ENCODE peak calls at places on chromosomes 1 and 21, in seven cellular contexts. J is CD4-positive, CD25-positive, alpha-beta regulatory T cell; O is OCI-LY7; D is right lobe of liver; E is HCT116; F is adrenal gland; W is cardiac muscle cell. H is an unnamed sample. For H3K4me1, the result is how much of the 10 kb centered on the place peaks cover.

GRCh38 chr1:163796394-163796821 is 474.7 kb downstream of the NUF2 start:
- DNase-seq in D (no peak), F (no peak), W (no peak), E (no peak), J (no peak), O (no peak), H (no peak)

GRCh38 chr1:2304921-2305681 is 77.0 kb downstream of the SKI start:
- DNase-seq in O (no peak), E (no peak), D (no peak), W (no peak), F (no peak), J (no peak), H (no peak)

GRCh38 chr1:94562502-94563260 is 21.1 kb upstream of the F3 start:
- DNase-seq in W (no peak), D (no peak), F (no peak), O (no peak), J (no peak), E (no peak), H (no peak)

GRCh38 chr1:181479137-181479745 is 4.1 kb upstream of the CACNA1E start:
- DNase-seq in D (peak), W (peak), E (peak), J (no peak), F (peak), O (peak), H (no peak)

GRCh38 chr1:165695011-165695410 is 3.4 kb downstream of the ALDH9A1 start:
- DNase-seq in J (no peak), F (no peak), D (no peak), W (no peak), O (no peak), E (no peak), H (no peak)

GRCh38 chr1:13494025-13494424 is 19.8 kb downstream of the LRRC38 start:
- DNase-seq in J (no peak), D (no peak), O (peak), W (no peak), F (no peak), E (no peak), H (no peak)

GRCh38 chr21:33266784-33267135 is 593 bp downstream of the IL10RB start:
- DNase-seq in J (no peak), F (no peak), O (peak), D (no peak), E (no peak), W (no peak), H (no peak)

GRCh38 chr1:39103321-39104157 is 77.4 kb downstream of the NDUFS5 start:
- DNase-seq in E (no peak), W (peak), J (no peak), D (no peak), F (no peak), O (no peak), H (no peak)

GRCh38 chr1:184051138-184051484 is 419 bp upstream of the TSEN15 start:
- DNase-seq in O (no peak), E (peak), F (no peak), J (no peak), W (no peak), D (no peak), H (no peak)

GRCh38 chr1:202154766-202155477 is 5.5 kb downstream of the PTPN7 start:
- DNase-seq in J (no peak), D (no peak), O (peak), W (peak), F (no peak), E (peak), H (peak)

GRCh38 chr1:87669671-87670070 is 341.0 kb downstream of the LMO4 start:
- DNase-seq in O (no peak), F (no peak), W (no peak), E (no peak), J (no peak), D (no peak), H (no peak)

GRCh38 chr1:180530501-180530900 is 28.1 kb upstream of the ACBD6 start:
- DNase-seq in W (peak), D (no peak), O (no peak), F (no peak), E (no peak), J (no peak), H (no peak)

GRCh38 chr21:15564907-15565306 is 164.9 kb upstream of the USP25 start:
- DNase-seq in F (no peak), W (peak), O (no peak), J (no peak), D (no peak), E (no peak), H (no peak)

GRCh38 chr1:151238467-151238739 is 16.1 kb upstream of the PSMD4 start:
- DNase-seq in O (no peak), E (no peak), J (no peak), W (peak), F (no peak), D (no peak), H (no peak)

GRCh38 chr1:244197851-244198375 is 146.8 kb downstream of the ZBTB18 start:
- DNase-seq in D (no peak), E (no peak), J (no peak), F (no peak), O (no peak), W (no peak), H (no peak)

GRCh38 chr21:43355196-43355924 is 71.6 kb downstream of the SIK1 start:
- DNase-seq in E (no peak), J (no peak), D (no peak), F (no peak), O (peak), W (no peak), H (no peak)

GRCh38 chr1:9018372-9018771 is 7.9 kb downstream of the SLC2A7 start:
- DNase-seq in D (no peak), F (no peak), W (peak), E (no peak), O (no peak), J (no peak), H (no peak)

GRCh38 chr1:9022773-9023172 is 3.5 kb downstream of the SLC2A7 start:
- DNase-seq in O (no peak), J (no peak), E (no peak), W (no peak), F (no peak), D (no peak), H (no peak)

GRCh38 chr1:9024837-9025236 is 1.4 kb downstream of the SLC2A7 start:
- DNase-seq in E (no peak), O (no peak), J (no peak), F (no peak), W (no peak), D (no peak), H (no peak)

GRCh38 chr1:9016455-9016854 is 9.8 kb downstream of the SLC2A7 start:
- DNase-seq in D (no peak), E (no peak), J (no peak), F (no peak), W (no peak), O (no peak), H (no peak)

GRCh38 chr1:9020325-9020724 is 5.9 kb downstream of the SLC2A7 start:
- DNase-seq in O (no peak), F (no peak), J (no peak), W (no peak), E (no peak), D (no peak), H (no peak)
- H3K4me3 ChIP-seq in O (no peak), F (no peak), J (no peak), W (no peak), E (no peak), D (no peak), H (no peak)

GRCh38 chr1:205316179-205316578 is 5.4 kb downstream of the NUAK2 start:
- DNase-seq in F (no peak), E (no peak), D (no peak), O (no peak), W (no peak), J (no peak), H (no peak)
- H3K27ac ChIP-seq in F (no peak), E (no peak), D (no peak), O (peak), W (no peak), J (peak), H (no peak)

GRCh38 chr1:41495171-41495948 is 10.9 kb upstream of the EDN2 start:
- DNase-seq in E (no peak), W (peak), D (peak), O (no peak), J (no peak), F (no peak), H (no peak)
- H3K4me1 ChIP-seq in E (half or more), W (under half), D (under half), O (under half), J (under half), F (under half), H (under half)

DNA sequence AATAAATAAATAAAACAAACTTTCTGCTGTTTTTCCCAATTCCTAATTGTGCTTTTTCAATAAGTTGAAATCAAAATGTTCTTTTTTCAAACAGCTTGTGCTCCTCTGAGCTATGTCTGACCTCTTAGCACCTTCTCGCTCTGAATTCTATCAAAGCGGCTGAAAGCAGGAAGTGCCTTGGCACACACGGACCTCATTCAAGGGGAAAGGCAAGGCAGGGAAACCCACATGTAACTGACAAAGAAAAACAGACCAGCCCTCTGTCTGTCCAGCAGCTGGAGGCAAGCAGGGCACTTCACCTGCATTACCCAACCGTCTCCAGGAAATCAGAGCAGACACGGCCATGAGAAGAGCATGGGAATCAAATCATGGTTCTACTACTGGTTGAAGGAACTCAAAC is 56.7 kb downstream of the PLPP3 start:
- DNase-seq in E (no peak), O (no peak), W (peak), J (no peak), D (no peak), F (no peak), H (no peak)
- H3K4me3 ChIP-seq in E (no peak), O (no peak), W (no peak), J (no peak), D (no peak), F (no peak), H (no peak)

DNA sequence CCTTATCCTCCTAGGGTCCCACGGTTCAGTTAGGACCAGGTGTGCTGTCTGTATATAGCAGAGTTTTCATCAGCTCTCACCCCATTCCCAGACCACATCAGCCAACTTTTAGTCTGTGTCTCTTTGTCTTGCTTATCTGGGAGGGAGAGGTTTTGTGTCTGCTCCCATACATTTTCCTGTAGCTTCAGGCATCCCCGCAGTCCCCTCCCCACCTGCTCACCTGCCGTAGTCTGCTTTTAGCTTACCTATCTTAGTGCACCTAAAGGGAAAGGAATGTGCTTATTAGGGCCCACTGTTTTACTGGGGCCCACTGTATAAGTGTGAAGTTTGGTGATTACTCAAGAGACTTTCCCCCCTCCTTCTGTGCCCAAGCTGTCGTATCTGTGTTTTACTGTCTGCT is 225.1 kb downstream of the PLA2G4A start:
- DNase-seq in J (no peak), F (no peak), E (no peak), O (no peak), W (no peak), D (no peak), H (no peak)
- H3K27ac ChIP-seq in J (no peak), F (no peak), E (no peak), O (no peak), W (no peak), D (no peak), H (no peak)

GRCh38 chr21:45323487-45324380 is 36.0 kb upstream of the POFUT2 start:
- DNase-seq in F (no peak), W (peak), O (no peak), E (no peak), J (no peak), D (peak), H (no peak)

GRCh38 chr21:45326834-45327457 is 39.3 kb upstream of the POFUT2 start:
- DNase-seq in W (no peak), J (no peak), D (no peak), F (no peak), E (no peak), O (no peak), H (no peak)

GRCh38 chr21:45324430-45325205 is 36.9 kb upstream of the POFUT2 start:
- DNase-seq in F (no peak), E (no peak), O (no peak), W (no peak), D (peak), J (no peak), H (no peak)

GRCh38 chr21:45326169-45326833 is 38.6 kb upstream of the POFUT2 start:
- DNase-seq in J (no peak), D (peak), W (peak), O (no peak), F (no peak), E (no peak), H (no peak)

DNA sequence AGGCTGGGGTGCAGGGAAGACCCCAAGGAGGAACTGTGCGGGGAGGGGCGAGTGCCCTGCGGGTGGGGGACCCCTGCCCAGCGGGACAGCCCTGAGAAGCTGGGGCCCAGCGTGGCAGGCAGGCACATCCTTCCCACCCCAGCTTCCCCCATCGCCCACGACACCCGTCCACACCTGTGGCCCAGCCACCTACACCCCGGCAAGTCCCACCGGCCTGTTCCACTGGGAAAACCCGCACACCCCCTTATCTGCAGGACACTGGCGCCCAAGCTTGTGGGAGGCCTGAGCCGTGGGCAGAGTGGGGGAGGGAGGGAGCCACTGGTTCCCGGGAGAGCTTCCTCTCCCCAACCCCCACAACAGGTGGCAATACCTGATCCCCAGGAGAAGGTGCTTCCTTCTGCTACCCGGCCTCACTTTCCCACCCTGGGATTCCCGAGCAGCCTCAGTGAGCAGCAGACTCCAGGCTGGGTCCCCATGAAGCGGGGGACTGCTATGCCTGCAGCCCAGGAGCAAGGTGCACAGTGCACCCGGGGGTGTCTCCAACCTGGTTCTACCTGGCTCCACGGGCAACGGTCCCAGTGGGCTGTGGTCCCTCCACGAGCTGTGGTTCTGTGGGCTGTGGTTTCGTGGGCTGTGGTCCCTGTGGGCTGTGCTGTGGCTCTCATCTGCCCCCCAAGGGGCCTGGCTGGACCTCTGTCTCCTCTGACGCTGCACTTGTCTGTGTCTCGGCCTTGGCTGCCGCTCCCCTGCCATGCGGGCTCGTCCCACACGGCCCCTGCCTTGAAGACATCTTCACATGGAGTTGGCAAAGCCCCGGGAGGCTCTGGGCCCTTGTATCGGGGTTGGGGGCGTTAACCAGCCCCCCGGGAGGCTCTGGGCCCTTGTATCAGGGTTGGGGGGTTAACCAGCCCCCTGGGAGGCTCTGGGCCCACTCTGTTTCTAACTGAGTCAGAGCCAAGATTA is 37.8 kb upstream of the POFUT2 start:
- DNase-seq in E (no peak), J (no peak), W (no peak), F (no peak), D (peak), O (no peak), H (no peak)
- H3K4me1 ChIP-seq in E (under half), J (under half), W (under half), F (under half), D (under half), O (under half), H (under half)